ENCODE peak calls at places on chromosome 15, in ten cellular contexts. One of them, this sample, is unnamed.

GRCh38 chr15:39304201-39304841 is 276.6 kb upstream of the THBS1 start:
- DNase-seq in choroid plexus epithelial cell: no peak
- DNase-seq in endodermal cell: no peak
- DNase-seq in lower lobe of right lung: no peak
- DNase-seq in SJSA1: no peak
- DNase-seq in pancreas: no peak
- DNase-seq in A549: no peak
- DNase-seq in mesendoderm: no peak
- DNase-seq in bronchial epithelial cell: peak; percentile 77
- DNase-seq in tibial nerve: no peak
- DNase-seq in this sample: no peak

GRCh38 chr15:48393650-48394049 is 62.4 kb downstream of the DUT start:
- DNase-seq in pancreas: no peak
- DNase-seq in choroid plexus epithelial cell: peak; percentile 78
- DNase-seq in SJSA1: no peak
- DNase-seq in A549: no peak
- DNase-seq in endodermal cell: no peak
- DNase-seq in bronchial epithelial cell: no peak
- DNase-seq in tibial nerve: no peak
- DNase-seq in mesendoderm: no peak
- DNase-seq in lower lobe of right lung: peak; percentile 47
- DNase-seq in this sample: no peak

GRCh38 chr15:66783327-66784124 is 81.5 kb downstream of the SMAD6 start:
- DNase-seq in lower lobe of right lung: no peak
- DNase-seq in choroid plexus epithelial cell: no peak
- DNase-seq in mesendoderm: no peak
- DNase-seq in bronchial epithelial cell: no peak
- DNase-seq in SJSA1: no peak
- DNase-seq in tibial nerve: no peak
- DNase-seq in A549: no peak
- DNase-seq in pancreas: no peak
- DNase-seq in endodermal cell: no peak
- DNase-seq in this sample: no peak

GRCh38 chr15:86021281-86022264 is 58.1 kb upstream of the AGBL1 start:
- DNase-seq in choroid plexus epithelial cell: no peak
- DNase-seq in SJSA1: peak; percentile 81
- DNase-seq in bronchial epithelial cell: peak; percentile 58
- DNase-seq in mesendoderm: no peak
- DNase-seq in lower lobe of right lung: no peak
- DNase-seq in A549: peak; percentile 24
- DNase-seq in pancreas: peak; percentile 3
- DNase-seq in tibial nerve: no peak
- DNase-seq in endodermal cell: no peak
- DNase-seq in this sample: no peak

GRCh38 chr15:73368301-73369072 is at the start of gene HCN4:
- DNase-seq in A549: no peak
- DNase-seq in lower lobe of right lung: no peak
- DNase-seq in SJSA1: no peak
- DNase-seq in endodermal cell: peak; percentile 91
- DNase-seq in bronchial epithelial cell: no peak
- DNase-seq in tibial nerve: no peak
- DNase-seq in pancreas: no peak
- DNase-seq in choroid plexus epithelial cell: no peak
- DNase-seq in mesendoderm: peak; percentile 81
- DNase-seq in this sample: peak; percentile 48

GRCh38 chr15:81069356-81069755 is 64.7 kb upstream of the CFAP161 start:
- DNase-seq in bronchial epithelial cell: no peak
- DNase-seq in endodermal cell: peak; percentile 58
- DNase-seq in lower lobe of right lung: no peak
- DNase-seq in choroid plexus epithelial cell: no peak
- DNase-seq in pancreas: no peak
- DNase-seq in SJSA1: no peak
- DNase-seq in A549: no peak
- DNase-seq in tibial nerve: no peak
- DNase-seq in mesendoderm: peak; percentile 50
- DNase-seq in this sample: no peak

GRCh38 chr15:77865701-77866100 is 211.8 kb downstream of the TBC1D2B start:
- DNase-seq in A549: no peak
- DNase-seq in lower lobe of right lung: peak; percentile 27
- DNase-seq in bronchial epithelial cell: no peak
- DNase-seq in choroid plexus epithelial cell: no peak
- DNase-seq in SJSA1: no peak
- DNase-seq in pancreas: no peak
- DNase-seq in mesendoderm: no peak
- DNase-seq in tibial nerve: no peak
- DNase-seq in endodermal cell: peak; percentile 27
- DNase-seq in this sample: no peak

GRCh38 chr15:80154336-80154735 is 1.5 kb downstream of the FAH start:
- DNase-seq in pancreas: no peak
- DNase-seq in lower lobe of right lung: no peak
- DNase-seq in endodermal cell: no peak
- DNase-seq in SJSA1: no peak
- DNase-seq in A549: no peak
- DNase-seq in choroid plexus epithelial cell: peak; percentile 35
- DNase-seq in tibial nerve: no peak
- DNase-seq in bronchial epithelial cell: no peak
- DNase-seq in mesendoderm: no peak
- DNase-seq in this sample: no peak

GRCh38 chr15:61794276-61794675 is 266.0 kb downstream of the VPS13C start:
- DNase-seq in lower lobe of right lung: no peak
- DNase-seq in A549: no peak
- DNase-seq in endodermal cell: no peak
- DNase-seq in mesendoderm: no peak
- DNase-seq in SJSA1: no peak
- DNase-seq in tibial nerve: no peak
- DNase-seq in pancreas: no peak
- DNase-seq in bronchial epithelial cell: no peak
- DNase-seq in choroid plexus epithelial cell: peak; percentile 35
- DNase-seq in this sample: no peak

GRCh38 chr15:96421211-96421610 is 90.7 kb downstream of the NR2F2 start:
- DNase-seq in bronchial epithelial cell: peak; percentile 80
- DNase-seq in pancreas: no peak
- DNase-seq in A549: no peak
- DNase-seq in choroid plexus epithelial cell: peak; percentile 39
- DNase-seq in tibial nerve: no peak
- DNase-seq in mesendoderm: peak; percentile 16
- DNase-seq in SJSA1: no peak
- DNase-seq in lower lobe of right lung: no peak
- DNase-seq in endodermal cell: no peak
- DNase-seq in this sample: no peak

GRCh38 chr15:65466901-65467300 is 44.2 kb upstream of the IGDCC4 start:
- DNase-seq in mesendoderm: no peak
- DNase-seq in lower lobe of right lung: no peak
- DNase-seq in endodermal cell: no peak
- DNase-seq in A549: no peak
- DNase-seq in pancreas: no peak
- DNase-seq in bronchial epithelial cell: no peak
- DNase-seq in tibial nerve: no peak
- DNase-seq in SJSA1: no peak
- DNase-seq in choroid plexus epithelial cell: no peak
- DNase-seq in this sample: no peak

GRCh38 chr15:100334015-100334414 is 7.8 kb downstream of the ADAMTS17 start:
- DNase-seq in endodermal cell: no peak
- DNase-seq in pancreas: no peak
- DNase-seq in A549: no peak
- DNase-seq in SJSA1: no peak
- DNase-seq in lower lobe of right lung: no peak
- DNase-seq in choroid plexus epithelial cell: no peak
- DNase-seq in bronchial epithelial cell: no peak
- DNase-seq in mesendoderm: peak; percentile 77
- DNase-seq in tibial nerve: no peak
- DNase-seq in this sample: no peak

DNA sequence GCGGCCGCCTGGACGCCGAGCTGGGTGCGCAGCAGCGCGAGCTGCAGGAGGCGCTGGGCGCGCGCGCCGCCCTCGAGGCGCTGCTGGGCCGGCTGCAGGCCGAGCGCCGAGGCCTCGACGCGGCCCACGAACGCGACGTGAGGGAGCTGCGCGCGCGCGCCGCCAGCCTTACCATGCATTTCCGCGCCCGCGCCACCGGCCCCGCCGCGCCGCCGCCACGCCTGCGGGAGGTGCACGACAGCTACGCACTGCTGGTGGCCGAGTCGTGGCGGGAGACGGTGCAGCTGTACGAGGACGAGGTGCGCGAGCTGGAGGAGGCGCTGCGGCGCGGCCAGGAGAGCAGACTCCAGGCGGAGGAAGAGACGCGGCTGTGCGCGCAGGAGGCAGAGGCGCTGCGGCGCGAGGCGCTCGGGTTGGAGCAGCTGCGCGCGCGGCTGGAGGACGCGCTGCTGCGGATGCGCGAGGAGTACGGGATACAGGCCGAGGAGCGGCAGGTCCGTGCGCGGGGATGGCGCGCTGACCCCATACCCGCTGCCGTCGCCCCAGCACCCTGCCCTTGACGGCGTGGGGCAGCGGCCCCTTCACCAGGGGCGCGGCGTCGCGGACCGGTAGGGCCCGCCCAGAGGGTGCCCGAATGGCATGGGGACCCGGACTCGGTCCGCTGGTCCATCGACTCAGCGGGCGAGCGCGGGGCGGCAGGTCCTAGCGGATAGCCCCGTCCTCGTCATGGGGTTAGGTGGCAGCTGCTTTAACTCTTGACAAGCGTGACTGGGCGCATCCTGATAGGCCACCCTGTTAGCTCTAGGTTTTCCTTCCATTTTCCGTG is 849 bp downstream of the SYNM start:
- DNase-seq in mesendoderm: peak; percentile 85
- DNase-seq in tibial nerve: no peak
- DNase-seq in endodermal cell: peak; percentile 88
- DNase-seq in choroid plexus epithelial cell: peak; percentile 65
- DNase-seq in SJSA1: peak; percentile 69
- DNase-seq in pancreas: peak; percentile 38
- DNase-seq in bronchial epithelial cell: peak; percentile 23
- DNase-seq in lower lobe of right lung: peak; percentile 56
- DNase-seq in A549: peak; percentile 81
- DNase-seq in this sample: peak; percentile 47
- H3K4me3 ChIP-seq in mesendoderm: peak overlapping the region; percentile 8
- H3K4me3 ChIP-seq in tibial nerve: peak overlapping the region; percentile 56
- H3K4me3 ChIP-seq in endodermal cell: peak overlapping the region; percentile 76
- H3K4me3 ChIP-seq in choroid plexus epithelial cell: peak overlapping the region; percentile 51
- H3K4me3 ChIP-seq in SJSA1: peak overlapping the region; percentile 72
- H3K4me3 ChIP-seq in pancreas: peak overlapping the region; percentile 34
- H3K4me3 ChIP-seq in bronchial epithelial cell: peak overlapping the region; percentile 32
- H3K4me3 ChIP-seq in lower lobe of right lung: peak overlapping the region; percentile 65
- H3K4me3 ChIP-seq in A549: peak overlapping the region; percentile 64
- H3K4me3 ChIP-seq in this sample: peak overlapping the region; percentile 62

GRCh38 chr15:45641374-45641778 is 6.5 kb downstream of the SQOR start:
- DNase-seq in tibial nerve: peak; percentile 39
- DNase-seq in SJSA1: no peak
- DNase-seq in choroid plexus epithelial cell: peak; percentile 94
- DNase-seq in mesendoderm: no peak
- DNase-seq in endodermal cell: no peak
- DNase-seq in pancreas: peak; percentile 52
- DNase-seq in A549: peak; percentile 93
- DNase-seq in lower lobe of right lung: no peak
- DNase-seq in bronchial epithelial cell: peak; percentile 99
- DNase-seq in this sample: no peak

GRCh38 chr15:45638641-45639040 is 3.8 kb downstream of the SQOR start:
- DNase-seq in lower lobe of right lung: no peak
- DNase-seq in bronchial epithelial cell: peak; percentile 59
- DNase-seq in mesendoderm: no peak
- DNase-seq in pancreas: no peak
- DNase-seq in SJSA1: no peak
- DNase-seq in endodermal cell: no peak
- DNase-seq in choroid plexus epithelial cell: no peak
- DNase-seq in A549: no peak
- DNase-seq in tibial nerve: no peak
- DNase-seq in this sample: no peak

GRCh38 chr15:45642203-45642932 is 7.5 kb downstream of the SQOR start:
- DNase-seq in A549: no peak
- DNase-seq in SJSA1: no peak
- DNase-seq in tibial nerve: peak; percentile 26
- DNase-seq in bronchial epithelial cell: peak; percentile 27
- DNase-seq in pancreas: no peak
- DNase-seq in mesendoderm: peak; percentile 33
- DNase-seq in choroid plexus epithelial cell: peak; percentile 94
- DNase-seq in lower lobe of right lung: no peak
- DNase-seq in endodermal cell: no peak
- DNase-seq in this sample: no peak

GRCh38 chr15:45637552-45638033 is 2.8 kb downstream of the SQOR start:
- DNase-seq in choroid plexus epithelial cell: peak; percentile 96
- DNase-seq in SJSA1: no peak
- DNase-seq in lower lobe of right lung: no peak
- DNase-seq in A549: peak; percentile 77
- DNase-seq in endodermal cell: peak; percentile 4
- DNase-seq in pancreas: peak; percentile 53
- DNase-seq in tibial nerve: peak; percentile 49
- DNase-seq in mesendoderm: no peak
- DNase-seq in bronchial epithelial cell: peak; percentile 87
- DNase-seq in this sample: peak; percentile 49

DNA sequence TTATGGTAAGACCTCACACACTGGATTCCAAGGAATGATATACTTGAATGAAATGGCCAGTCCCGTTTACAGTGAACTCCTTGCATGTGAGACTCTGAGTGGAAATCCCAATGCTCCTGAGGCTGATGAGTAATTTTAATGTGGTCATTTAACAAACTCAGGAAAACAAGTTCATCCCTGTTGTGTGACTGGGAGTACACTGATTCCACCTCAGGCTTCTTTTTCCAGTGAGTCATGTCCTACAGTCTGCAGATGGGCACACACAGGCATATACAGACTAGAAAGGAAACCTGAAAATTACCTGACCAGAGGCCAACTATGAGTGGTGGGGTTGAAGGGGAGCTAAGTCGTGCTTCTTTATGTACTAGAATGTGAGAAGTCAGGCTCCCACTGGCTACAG is 5.8 kb downstream of the SQOR start:
- DNase-seq in bronchial epithelial cell: peak; percentile 99
- DNase-seq in SJSA1: no peak
- DNase-seq in lower lobe of right lung: no peak
- DNase-seq in pancreas: no peak
- DNase-seq in endodermal cell: peak; percentile 3
- DNase-seq in choroid plexus epithelial cell: peak; percentile 87
- DNase-seq in mesendoderm: no peak
- DNase-seq in A549: peak; percentile 72
- DNase-seq in tibial nerve: no peak
- DNase-seq in this sample: no peak
- H3K4me3 ChIP-seq in bronchial epithelial cell: no peak overlapping the region
- H3K4me3 ChIP-seq in SJSA1: no peak overlapping the region
- H3K4me3 ChIP-seq in lower lobe of right lung: no peak overlapping the region
- H3K4me3 ChIP-seq in pancreas: no peak overlapping the region
- H3K4me3 ChIP-seq in endodermal cell: no peak overlapping the region
- H3K4me3 ChIP-seq in choroid plexus epithelial cell: no peak overlapping the region
- H3K4me3 ChIP-seq in mesendoderm: no peak overlapping the region
- H3K4me3 ChIP-seq in A549: peak overlapping the region; percentile 22
- H3K4me3 ChIP-seq in tibial nerve: no peak overlapping the region
- H3K4me3 ChIP-seq in this sample: no peak overlapping the region

GRCh38 chr15:92810418-92811138 is 89.5 kb upstream of the CHD2 start:
- DNase-seq in lower lobe of right lung: peak; percentile 91
- DNase-seq in pancreas: peak; percentile 74
- DNase-seq in choroid plexus epithelial cell: peak; percentile 86
- DNase-seq in A549: peak; percentile 92
- DNase-seq in SJSA1: no peak
- DNase-seq in endodermal cell: peak; percentile 61
- DNase-seq in mesendoderm: peak; percentile 47
- DNase-seq in bronchial epithelial cell: peak; percentile 80
- DNase-seq in tibial nerve: peak; percentile 85
- DNase-seq in this sample: peak; percentile 75
- H3K4me3 ChIP-seq in lower lobe of right lung: peak overlapping the region; percentile 67
- H3K4me3 ChIP-seq in pancreas: peak overlapping the region; percentile 47
- H3K4me3 ChIP-seq in choroid plexus epithelial cell: peak overlapping the region; percentile 53
- H3K4me3 ChIP-seq in A549: peak overlapping the region; percentile 41
- H3K4me3 ChIP-seq in SJSA1: no peak overlapping the region
- H3K4me3 ChIP-seq in endodermal cell: peak overlapping the region; percentile 75
- H3K4me3 ChIP-seq in mesendoderm: no peak overlapping the region
- H3K4me3 ChIP-seq in bronchial epithelial cell: peak overlapping the region; percentile 35
- H3K4me3 ChIP-seq in tibial nerve: peak overlapping the region; percentile 7
- H3K4me3 ChIP-seq in this sample: no peak overlapping the region

GRCh38 chr15:63188247-63188936 is 1.0 kb upstream of the RAB8B start:
- DNase-seq in pancreas: no peak
- DNase-seq in choroid plexus epithelial cell: no peak
- DNase-seq in tibial nerve: no peak
- DNase-seq in lower lobe of right lung: no peak
- DNase-seq in bronchial epithelial cell: no peak
- DNase-seq in SJSA1: no peak
- DNase-seq in mesendoderm: no peak
- DNase-seq in A549: no peak
- DNase-seq in endodermal cell: no peak
- DNase-seq in this sample: no peak
- H3K4me3 ChIP-seq in pancreas: peak overlapping the region; percentile 41
- H3K4me3 ChIP-seq in choroid plexus epithelial cell: peak overlapping the region; percentile 64
- H3K4me3 ChIP-seq in tibial nerve: peak overlapping the region; percentile 83
- H3K4me3 ChIP-seq in lower lobe of right lung: peak overlapping the region; percentile 66
- H3K4me3 ChIP-seq in bronchial epithelial cell: peak overlapping the region; percentile 65
- H3K4me3 ChIP-seq in SJSA1: peak overlapping the region; percentile 50
- H3K4me3 ChIP-seq in mesendoderm: peak overlapping the region; percentile 25
- H3K4me3 ChIP-seq in A549: peak overlapping the region; percentile 68
- H3K4me3 ChIP-seq in endodermal cell: peak overlapping the region; percentile 92
- H3K4me3 ChIP-seq in this sample: peak overlapping the region; percentile 63

This sample was measured in heart right ventricle.